ENCODE peak calls at places on chromosome 2, in eight cellular contexts. W is LNCaP clone FGC, V is cardiac fibroblast, R is stomach, Z is BJ, G is endothelial cell of umbilical vein, B is fibroblast of lung, U is astrocyte of the spinal cord. Q is an unnamed sample.
A peak's percentile ranks its signal among the peaks of the same experiment; 100 is the strongest.

GRCh38 chr2:70790079-70790963 is at the start of gene FIGLA:
- DNase-seq in W (no peak), V (no peak), R (no peak), Z (no peak), G (peak; percentile 28), B (no peak), U (no peak), Q (no peak)

GRCh38 chr2:131408778-131409177 is 44.8 kb upstream of the RAB6D start:
- DNase-seq in W (no peak), V (no peak), R (no peak), Z (no peak), G (no peak), B (no peak), U (no peak), Q (no peak)

GRCh38 chr2:219454217-219454616 is 19.6 kb downstream of the SPEG start:
- DNase-seq in W (no peak), V (no peak), R (no peak), Z (no peak), G (no peak), B (peak; percentile 88), U (peak; percentile 79), Q (no peak)

GRCh38 chr2:175304541-175304940 is 123.0 kb upstream of the ATP5MC3 start:
- DNase-seq in W (no peak), V (no peak), R (no peak), Z (no peak), G (no peak), B (no peak), U (no peak), Q (no peak)

GRCh38 chr2:131042161-131042775 is 51.0 kb downstream of the FAM168B start:
- DNase-seq in W (no peak), V (no peak), R (no peak), Z (no peak), G (no peak), B (no peak), U (no peak), Q (no peak)

GRCh38 chr2:240397542-240397916 is 37.9 kb upstream of the GPC1 start:
- DNase-seq in W (no peak), V (no peak), R (no peak), Z (no peak), G (no peak), B (no peak), U (no peak), Q (no peak)

GRCh38 chr2:130834923-130835765 is 1.6 kb upstream of the ARHGEF4 start:
- DNase-seq in W (no peak), V (no peak), R (no peak), Z (no peak), G (no peak), B (no peak), U (no peak), Q (no peak)

GRCh38 chr2:128308889-128309288 is 9.8 kb downstream of the HS6ST1 start:
- DNase-seq in W (no peak), V (no peak), R (no peak), Z (no peak), G (no peak), B (no peak), U (no peak), Q (no peak)

GRCh38 chr2:84493494-84493893 is 22.8 kb upstream of the DNAH6 start:
- DNase-seq in W (no peak), V (peak; percentile 88), R (no peak), Z (peak; percentile 51), G (peak; percentile 60), B (peak; percentile 94), U (peak; percentile 81), Q (peak; percentile 80)

GRCh38 chr2:223865907-223866508 is 28.6 kb upstream of the AP1S3 start:
- DNase-seq in W (no peak), V (no peak), R (no peak), Z (no peak), G (no peak), B (no peak), U (no peak), Q (no peak)

GRCh38 chr2:223865124-223865523 is 27.7 kb upstream of the AP1S3 start:
- DNase-seq in W (no peak), V (no peak), R (no peak), Z (no peak), G (no peak), B (no peak), U (no peak), Q (no peak)

GRCh38 chr2:223856584-223856983 is 19.2 kb upstream of the AP1S3 start:
- DNase-seq in W (no peak), V (no peak), R (no peak), Z (no peak), G (no peak), B (no peak), U (no peak), Q (no peak)

GRCh38 chr2:223859070-223859469 is 21.7 kb upstream of the AP1S3 start:
- DNase-seq in W (no peak), V (no peak), R (no peak), Z (no peak), G (no peak), B (no peak), U (no peak), Q (no peak)

GRCh38 chr2:223860809-223861738 is 23.7 kb upstream of the AP1S3 start:
- DNase-seq in W (no peak), V (peak; percentile 88), R (peak; percentile 82), Z (no peak), G (no peak), B (peak; percentile 80), U (peak; percentile 59), Q (peak; percentile 42)
- TF ChIP-seq CTCF in W (no peak), V (peak; percentile 11), R (no peak), Z (peak; percentile 24), G (no peak), B (no peak), U (no peak), Q (no peak)

DNA sequence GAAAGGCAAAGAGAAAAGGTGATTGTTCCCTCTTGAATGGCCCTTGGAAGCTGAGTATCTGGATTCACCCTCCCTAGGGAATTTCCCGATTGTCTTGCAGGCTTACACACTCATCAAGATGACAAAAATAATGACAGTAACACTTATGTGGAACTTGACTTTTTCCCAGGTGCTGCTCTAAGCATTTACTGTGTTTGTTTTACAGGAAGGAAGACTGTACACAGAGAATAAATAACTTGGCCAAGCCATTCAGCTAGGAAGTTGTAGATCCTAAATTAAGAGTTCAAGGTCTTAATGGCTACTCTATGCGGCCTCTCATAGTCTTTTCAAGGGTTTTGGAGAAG is 536 bp upstream of the DPP4 start:
- DNase-seq in W (peak; percentile 61), V (no peak), R (no peak), Z (no peak), G (no peak), B (no peak), U (no peak), Q (no peak)
- H3K4me3 ChIP-seq in W (no peak overlapping the region), V (peak overlapping the region; percentile 77), R (peak overlapping the region; percentile 61), Z (peak overlapping the region; percentile 59), G (peak overlapping the region; percentile 57), B (peak overlapping the region; percentile 22), U (peak overlapping the region; percentile 39), Q (no peak overlapping the region)

GRCh38 chr2:191713837-191714236 is 35.9 kb downstream of the NABP1 start:
- DNase-seq in W (no peak), V (no peak), R (no peak), Z (no peak), G (no peak), B (no peak), U (no peak), Q (no peak)
- TF ChIP-seq CTCF in W (peak; percentile 7), V (no peak), R (no peak), Z (no peak), G (no peak), B (no peak), U (no peak), Q (no peak)

GRCh38 chr2:133215477-133215876 is 352.8 kb downstream of the NCKAP5 start:
- DNase-seq in W (no peak), V (no peak), R (no peak), Z (no peak), G (no peak), B (no peak), U (no peak), Q (no peak)
- H3K4me3 ChIP-seq in W (no peak overlapping the region), V (no peak overlapping the region), R (no peak overlapping the region), Z (no peak overlapping the region), G (no peak overlapping the region), B (no peak overlapping the region), U (no peak overlapping the region), Q (no peak overlapping the region)

GRCh38 chr2:58851598-58851997 is 610.5 kb upstream of the FANCL start:
- DNase-seq in W (no peak), V (no peak), R (no peak), Z (no peak), G (no peak), B (no peak), U (peak; percentile 6), Q (no peak)
- TF ChIP-seq CTCF in W (no peak), V (no peak), R (no peak), Z (no peak), G (no peak), B (no peak), U (no peak), Q (no peak)

GRCh38 chr2:43218221-43218549 is 8.2 kb downstream of the ZFP36L2 start:
- DNase-seq in W (no peak), V (no peak), R (no peak), Z (no peak), G (no peak), B (peak; percentile 40), U (peak; percentile 55), Q (no peak)
- H3K4me3 ChIP-seq in W (no peak overlapping the region), V (no peak overlapping the region), R (peak overlapping the region; percentile 96), Z (no peak overlapping the region), G (no peak overlapping the region), B (no peak overlapping the region), U (no peak overlapping the region), Q (no peak overlapping the region)

GRCh38 chr2:44342854-44343253 is 18.4 kb downstream of the PREPL start:
- DNase-seq in W (no peak), V (peak; percentile 35), R (no peak), Z (no peak), G (peak; percentile 20), B (no peak), U (no peak), Q (no peak)
- TF ChIP-seq CTCF in W (peak; percentile 20), V (peak; percentile 8), R (peak; percentile 24), Z (peak; percentile 17), G (no peak), B (no peak), U (peak; percentile 16), Q (peak; percentile 6)